ENCODE peak calls at places on chromosomes 6 and 20, in eight cellular contexts. C is heart left ventricle, B is heart right ventricle, J is HCT116, H is dorsolateral prefrontal cortex, P is GM23338, Q is endothelial cell, S is right lobe of liver. K is an unnamed sample.

GRCh38 chr6:35287671-35288396 is 9.8 kb upstream of the DEF6 start:
- DNase-seq in C (no peak), B (no peak), J (no peak), H (no peak), P (no peak), Q (no peak), S (no peak), K (no peak)

GRCh38 chr6:14502551-14502950 is 385.0 kb downstream of the CD83 start:
- DNase-seq in C (no peak), B (no peak), J (no peak), H (no peak), P (no peak), Q (no peak), S (no peak), K (no peak)

GRCh38 chr6:170067923-170068360 is 222.9 kb downstream of the DLL1 start:
- DNase-seq in C (no peak), B (no peak), J (no peak), H (no peak), P (no peak), Q (no peak), S (no peak), K (no peak)

GRCh38 chr20:47300071-47300470 is 56.4 kb downstream of the ZMYND8 start:
- DNase-seq in C (no peak), B (no peak), J (no peak), H (no peak), P (no peak), Q (no peak), S (no peak), K (no peak)

GRCh38 chr6:25945175-25945574 is 14.7 kb upstream of the SLC17A2 start:
- DNase-seq in C (no peak), B (no peak), J (no peak), H (no peak), P (no peak), Q (no peak), S (no peak), K (no peak)

GRCh38 chr6:70289299-70289698 is 13.6 kb downstream of the COL9A1 start:
- DNase-seq in C (no peak), B (no peak), J (no peak), H (no peak), P (peak), Q (no peak), S (no peak), K (no peak)

GRCh38 chr6:41559655-41560439 is 13.7 kb downstream of the FOXP4 start:
- DNase-seq in C (no peak), B (no peak), J (no peak), H (no peak), P (peak), Q (no peak), S (no peak), K (no peak)

GRCh38 chr20:15122613-15123012 is 785.2 kb upstream of the FLRT3 start:
- DNase-seq in C (no peak), B (no peak), J (no peak), H (no peak), P (no peak), Q (no peak), S (no peak), K (no peak)

GRCh38 chr6:46263709-46264091 is 92.9 kb upstream of the ENPP5 start:
- DNase-seq in C (no peak), B (no peak), J (no peak), H (no peak), P (no peak), Q (no peak), S (no peak), K (peak)

DNA sequence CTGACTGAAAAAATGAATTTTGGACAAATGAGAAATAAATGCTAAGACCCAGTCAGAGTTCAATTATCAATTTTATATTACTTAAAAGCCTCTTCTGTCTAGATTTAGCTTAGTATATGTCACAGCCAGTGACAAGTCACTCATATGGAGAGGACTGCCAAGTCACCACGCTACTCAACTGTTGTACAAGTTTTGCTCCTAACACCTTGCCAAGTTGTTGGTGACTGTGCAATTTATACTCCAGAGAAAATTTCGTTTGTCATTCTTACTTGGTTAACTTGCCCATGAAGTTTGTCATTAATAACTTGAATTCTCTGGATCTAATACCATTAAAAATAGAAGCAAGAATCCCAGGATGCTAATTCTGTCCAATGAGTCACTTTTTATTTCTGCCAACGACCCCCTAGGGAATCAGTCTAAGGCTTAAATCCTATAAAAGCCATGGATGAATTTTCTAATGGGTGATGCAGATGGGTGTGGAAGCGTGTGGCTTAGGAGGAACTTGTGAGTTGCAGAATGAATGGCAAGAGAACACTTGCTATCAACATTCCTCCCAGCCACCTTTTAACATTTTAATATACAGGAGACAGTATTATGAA is 30.4 kb upstream of the FBXO30 start:
- DNase-seq in C (no peak), B (no peak), J (no peak), H (no peak), P (no peak), Q (no peak), S (no peak), K (no peak)
- TF ChIP-seq CTCF in C (no peak), B (no peak), J (no peak), H (no peak), P (no peak), Q (no peak), S (no peak), K (no peak)

GRCh38 chr6:167140589-167141474 is 16.9 kb downstream of the GPR31 start:
- DNase-seq in C (no peak), B (no peak), J (no peak), H (no peak), P (peak), Q (no peak), S (no peak), K (no peak)
- TF ChIP-seq CTCF in C (no peak), B (no peak), J (no peak), H (no peak), P (peak), Q (no peak), S (no peak), K (no peak)

GRCh38 chr20:2340136-2340535 is 40.6 kb upstream of the TGM6 start:
- DNase-seq in C (no peak), B (no peak), J (no peak), H (no peak), P (no peak), Q (no peak), S (no peak), K (no peak)
- TF ChIP-seq CTCF in C (no peak), B (no peak), J (no peak), H (no peak), P (peak), Q (no peak), S (no peak), K (no peak)

GRCh38 chr6:36389353-36389752 is 1.9 kb upstream of the ETV7 start:
- DNase-seq in C (no peak), B (no peak), J (no peak), H (no peak), P (no peak), Q (no peak), S (no peak), K (no peak)
- TF ChIP-seq CTCF in C (no peak), B (no peak), J (no peak), H (no peak), P (no peak), Q (no peak), S (no peak), K (no peak)

GRCh38 chr20:38963745-38964144 is 1.6 kb downstream of the DHX35 start:
- DNase-seq in C (no peak), B (no peak), J (no peak), H (no peak), P (no peak), Q (no peak), S (no peak), K (no peak)

GRCh38 chr20:38962898-38963484 is 847 bp downstream of the DHX35 start:
- DNase-seq in C (no peak), B (no peak), J (no peak), H (no peak), P (no peak), Q (no peak), S (no peak), K (no peak)

GRCh38 chr20:38961530-38962043 is 557 bp upstream of the DHX35 start:
- DNase-seq in C (no peak), B (no peak), J (no peak), H (no peak), P (peak), Q (no peak), S (no peak), K (no peak)

GRCh38 chr20:38965264-38965663 is 3.1 kb downstream of the DHX35 start:
- DNase-seq in C (no peak), B (no peak), J (no peak), H (no peak), P (no peak), Q (no peak), S (no peak), K (no peak)

DNA sequence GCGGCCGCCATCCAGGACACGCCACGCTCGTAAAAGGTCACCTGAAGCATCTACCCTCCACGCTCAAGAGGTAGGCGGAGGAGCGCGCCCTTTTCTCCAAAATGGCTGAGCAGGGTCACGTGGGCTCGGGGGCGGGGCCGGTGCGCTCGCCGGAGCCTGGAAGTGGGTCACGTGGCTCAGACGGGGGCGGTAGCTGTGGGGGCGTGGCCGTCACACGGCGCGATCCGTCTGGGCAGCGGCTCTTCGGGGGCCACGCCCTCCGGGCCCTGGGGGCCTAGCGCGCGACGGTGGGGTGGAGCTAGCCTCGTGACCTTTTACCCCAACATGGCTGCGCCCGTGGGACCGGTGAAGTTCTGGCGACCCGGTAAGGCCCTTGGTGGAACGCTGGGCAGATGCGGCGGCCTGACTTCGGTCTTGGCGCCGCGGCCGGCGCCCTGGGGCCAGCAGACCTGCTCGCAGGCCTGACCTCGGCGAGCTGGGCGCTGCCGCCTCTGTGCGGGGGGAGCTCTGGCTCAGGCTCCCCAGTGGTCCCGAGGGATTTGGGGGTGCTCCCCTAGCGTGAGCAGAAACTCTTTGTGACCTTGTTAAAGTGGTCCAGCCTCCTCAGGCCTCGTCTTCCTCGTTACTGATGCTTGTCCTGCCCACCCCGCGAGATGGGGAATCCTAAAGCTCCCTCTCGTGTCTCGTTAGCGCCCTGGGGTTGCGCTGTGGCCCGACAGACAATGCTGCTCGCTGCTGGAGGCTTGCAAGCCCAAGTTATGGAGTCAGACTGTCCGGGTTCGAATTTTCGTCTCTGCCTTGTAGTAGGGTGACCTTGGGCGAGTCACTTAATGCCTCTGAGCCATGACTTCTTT is at the start of gene DHX35:
- DNase-seq in C (peak), B (peak), J (peak), H (peak), P (peak), Q (peak), S (peak), K (peak)
- TF ChIP-seq CTCF in C (peak), B (no peak), J (no peak), H (peak), P (peak), Q (no peak), S (no peak), K (peak)